ENCODE peak calls at places on chromosomes 7 and 10, in ten cellular contexts. O is astrocyte of the cerebellum; Q is type B pancreatic cell; W is RWPE1; M is astrocyte of the spinal cord; U is body of pancreas; C is PC-3; J is neural crest cell; H is CD8-positive, alpha-beta T cell; S is tibial nerve. D is an unnamed sample.
A peak's percentile ranks its signal among the peaks of the same experiment; 100 is the strongest.

GRCh38 chr10:73931767-73932624 is 21.1 kb downstream of the PLAU start:
- DNase-seq in U (peak; percentile 50), O (no peak), Q (no peak), W (peak; percentile 99), J (no peak), H (peak; percentile 37), C (peak; percentile 100), M (no peak), S (no peak), D (peak; percentile 94)

GRCh38 chr10:133076274-133077038 is 11.3 kb upstream of the ADGRA1 start:
- DNase-seq in H (no peak), O (no peak), Q (no peak), C (no peak), S (no peak), W (no peak), J (no peak), M (no peak), U (no peak), D (no peak)

GRCh38 chr10:61232780-61233179 is 220.4 kb downstream of the TMEM26 start:
- DNase-seq in O (no peak), S (no peak), W (no peak), C (no peak), J (no peak), H (no peak), U (no peak), Q (no peak), M (no peak), D (no peak)

GRCh38 chr7:14191686-14192098 is 202.2 kb upstream of the ETV1 start:
- DNase-seq in C (peak; percentile 85), Q (no peak), M (peak; percentile 51), H (no peak), S (no peak), J (no peak), W (peak; percentile 30), O (no peak), U (no peak), D (no peak)

GRCh38 chr7:40298421-40298820 is 163.6 kb downstream of the SUGCT start:
- DNase-seq in S (no peak), M (peak; percentile 91), J (no peak), O (peak; percentile 47), U (no peak), C (no peak), W (no peak), H (no peak), Q (no peak), D (no peak)

GRCh38 chr10:29774475-29774874 is 139.7 kb upstream of the SVIL start:
- DNase-seq in H (no peak), S (no peak), W (no peak), M (no peak), U (no peak), O (no peak), C (no peak), Q (no peak), J (no peak), D (no peak)

GRCh38 chr10:127449491-127449890 is 99.6 kb upstream of the NPS start:
- DNase-seq in O (no peak), M (no peak), Q (no peak), H (no peak), S (no peak), J (no peak), U (no peak), W (no peak), C (no peak), D (no peak)

GRCh38 chr7:8418627-8419245 is 14.7 kb upstream of the NXPH1 start:
- DNase-seq in H (peak; percentile 14), Q (no peak), U (peak; percentile 67), J (peak; percentile 71), M (peak; percentile 61), O (peak; percentile 68), S (no peak), C (peak; percentile 70), W (peak; percentile 36), D (peak; percentile 81)

GRCh38 chr7:55546826-55547225 is 25.5 kb downstream of the VOPP1 start:
- DNase-seq in J (no peak), U (peak; percentile 73), H (no peak), Q (no peak), W (peak; percentile 97), C (peak; percentile 97), S (no peak), O (peak; percentile 46), M (peak; percentile 81), D (peak; percentile 83)

GRCh38 chr10:89738551-89739209 is 37.3 kb downstream of the KIF20B start:
- DNase-seq in O (no peak), U (no peak), Q (no peak), C (no peak), M (no peak), W (no peak), S (no peak), J (no peak), H (no peak), D (no peak)

GRCh38 chr10:60099998-60100747 is 193.8 kb upstream of the CCDC6 start:
- DNase-seq in O (peak; percentile 77), Q (no peak), W (peak; percentile 32), J (peak; percentile 22), M (peak; percentile 73), H (no peak), U (no peak), S (no peak), C (peak; percentile 88), D (peak; percentile 39)

GRCh38 chr10:110656612-110657011 is 12.5 kb downstream of the RBM20 start:
- DNase-seq in H (no peak), O (no peak), M (no peak), C (no peak), U (no peak), Q (no peak), S (no peak), J (no peak), W (no peak), D (no peak)

GRCh38 chr10:80504158-80504811 is 33.4 kb upstream of the SH2D4B start:
- DNase-seq in U (no peak), C (no peak), S (no peak), Q (no peak), M (no peak), J (no peak), W (no peak), H (no peak), O (no peak), D (no peak)

DNA sequence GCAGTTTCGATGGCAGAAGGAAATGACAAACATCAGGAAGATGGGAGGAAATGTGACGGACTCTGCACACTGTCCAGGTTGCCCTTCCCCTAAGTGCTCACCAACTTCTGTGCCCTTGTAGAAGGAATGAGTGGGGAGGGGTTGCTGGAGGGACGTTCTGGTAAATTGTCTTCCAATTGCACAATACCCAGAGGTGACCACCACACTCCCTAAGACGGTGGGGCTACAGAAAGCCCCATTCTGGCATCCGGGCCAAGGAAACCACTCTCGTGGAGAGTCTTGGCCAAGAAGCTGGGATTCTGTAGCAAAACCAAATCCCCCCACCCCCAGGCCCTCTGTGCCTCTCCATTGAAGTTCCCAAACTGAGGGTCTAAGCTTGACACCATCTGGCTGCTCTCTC is 37.1 kb downstream of the ZMIZ1 start:
- DNase-seq in U (no peak), M (no peak), H (no peak), Q (no peak), O (no peak), J (no peak), S (no peak), C (no peak), W (no peak), D (no peak)
- TF ChIP-seq CTCF in U (no peak), M (no peak), H (no peak), Q (no peak), O (no peak), J (no peak), S (no peak), C (no peak), W (no peak), D (no peak)

GRCh38 chr10:44398747-44399477 is 14.0 kb upstream of the CXCL12 start:
- DNase-seq in S (no peak), M (no peak), H (no peak), J (no peak), W (no peak), O (no peak), U (no peak), C (no peak), Q (peak; percentile 54), D (no peak)
- TF ChIP-seq CTCF in S (no peak), M (no peak), H (no peak), J (no peak), W (no peak), O (no peak), U (no peak), C (no peak), Q (no peak), D (no peak)

DNA sequence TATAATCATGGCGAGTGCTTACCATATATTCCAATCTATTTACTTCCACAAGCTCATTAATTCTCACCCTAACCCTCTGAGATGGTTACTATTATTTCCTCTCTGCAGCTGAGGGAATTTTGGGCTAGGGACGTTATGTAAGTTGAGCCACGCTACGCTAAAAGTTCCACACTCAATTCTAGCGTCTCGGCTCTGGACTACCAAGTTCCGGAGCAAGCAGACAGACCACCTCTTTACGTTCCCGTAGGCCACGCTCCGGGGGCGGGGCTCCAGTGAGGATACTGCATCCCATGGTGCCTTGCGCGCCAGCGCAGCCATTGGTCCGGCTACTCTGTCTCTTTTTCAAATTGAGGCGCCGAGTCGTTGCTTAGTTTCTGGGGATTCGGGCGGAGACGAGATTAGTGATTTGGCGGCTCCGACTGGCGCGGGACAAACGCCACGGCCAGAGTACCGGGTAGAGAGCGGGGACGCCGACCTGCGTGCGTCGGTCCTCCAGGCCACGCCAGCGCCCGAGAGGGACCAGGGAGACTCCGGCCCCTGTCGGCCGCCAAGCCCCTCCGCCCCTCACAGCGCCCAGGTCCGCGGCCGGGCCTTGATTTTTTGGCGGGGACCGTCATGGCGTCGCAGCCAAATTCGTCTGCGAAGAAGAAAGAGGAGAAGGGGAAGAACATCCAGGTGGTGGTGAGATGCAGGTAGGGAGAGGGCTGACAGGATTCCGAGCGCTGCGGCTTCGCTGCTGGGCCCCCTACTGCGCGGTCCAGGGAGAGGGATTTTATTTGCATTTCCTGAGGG is at the start of gene KIF11:
- DNase-seq in J (peak; percentile 96), H (peak; percentile 94), C (peak; percentile 93), S (peak; percentile 97), W (peak; percentile 96), Q (peak; percentile 96), U (peak; percentile 97), O (peak; percentile 93), M (peak; percentile 97), D (peak; percentile 94)
- TF ChIP-seq CTCF in J (peak; percentile 22), H (no peak), C (no peak), S (no peak), W (no peak), Q (no peak), U (no peak), O (no peak), M (no peak), D (no peak)

DNA sequence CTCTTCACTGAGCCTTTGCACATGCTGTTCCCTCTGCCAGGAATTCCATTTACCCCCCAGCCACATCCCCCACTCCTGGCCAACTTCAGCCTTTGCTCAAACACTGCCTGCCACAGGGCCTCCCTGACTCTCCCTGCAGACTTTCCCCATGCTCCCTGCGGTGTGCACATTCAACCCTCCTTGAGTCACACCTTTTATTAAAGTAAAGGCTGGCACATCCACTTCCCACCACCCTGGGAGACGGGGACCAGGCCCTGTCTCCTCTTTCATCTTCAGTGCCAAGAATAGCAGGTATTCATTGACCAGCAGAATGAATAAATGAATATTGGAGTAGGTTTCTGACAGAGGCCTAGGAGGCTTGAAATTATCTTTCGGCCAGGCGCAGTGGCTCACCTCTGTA is 91.4 kb downstream of the GRK5 start:
- DNase-seq in C (no peak), U (no peak), O (no peak), H (no peak), J (no peak), Q (no peak), W (no peak), M (no peak), S (no peak), D (no peak)
- TF ChIP-seq CTCF in C (no peak), U (no peak), O (no peak), H (no peak), J (no peak), Q (no peak), W (no peak), M (no peak), S (no peak), D (no peak)

GRCh38 chr10:84548869-84549268 is 220.5 kb downstream of the CCSER2 start:
- DNase-seq in M (no peak), Q (no peak), U (no peak), C (no peak), S (no peak), W (no peak), J (no peak), H (no peak), O (no peak), D (no peak)
- TF ChIP-seq CTCF in M (peak; percentile 37), Q (peak; percentile 38), U (peak; percentile 8), C (peak; percentile 29), S (no peak), W (no peak), J (peak; percentile 35), H (no peak), O (no peak), D (no peak)

D was measured in Calu3.